ENCODE peak calls at places on chromosomes 6 and 20, in ten cellular contexts. R is uterus; X is IMR-90; P is psoas muscle; Z is GM23248; U is gastrocnemius medialis; B is CD8-positive, alpha-beta memory T cell; G is upper lobe of left lung; T is SK-N-SH; J is body of pancreas. O is an unnamed sample.

GRCh38 chr6:79810878-79811277 is 136.5 kb downstream of the ELOVL4 start:
- DNase-seq in R (no peak), X (no peak), P (no peak), B (no peak), J (no peak), U (no peak), T (peak), G (no peak), Z (no peak), O (no peak)

GRCh38 chr6:25882066-25882496 is 8.0 kb upstream of the SLC17A3 start:
- DNase-seq in Z (no peak), R (no peak), B (peak), T (no peak), J (peak), U (no peak), G (peak), X (no peak), P (peak), O (peak)

GRCh38 chr20:24273251-24273650 is 196.2 kb upstream of the SYNDIG1 start:
- DNase-seq in G (no peak), Z (no peak), X (no peak), B (no peak), U (no peak), R (no peak), T (no peak), J (no peak), P (no peak), O (no peak)

GRCh38 chr6:111804627-111805235 is 68.5 kb downstream of the FYN start:
- DNase-seq in R (peak), B (peak), T (no peak), J (peak), U (no peak), Z (peak), X (peak), G (no peak), P (no peak), O (peak)

GRCh38 chr6:102309700-102310099 is 916.2 kb downstream of the GRIK2 start:
- DNase-seq in B (no peak), T (no peak), U (no peak), G (no peak), X (no peak), Z (no peak), P (no peak), J (no peak), R (no peak), O (no peak)

GRCh38 chr6:14511192-14511591 is 393.6 kb downstream of the CD83 start:
- DNase-seq in G (no peak), B (no peak), U (no peak), Z (no peak), R (no peak), T (no peak), P (no peak), J (no peak), X (no peak), O (no peak)

GRCh38 chr6:2498224-2498623 is 252.5 kb downstream of the MYLK4 start:
- DNase-seq in U (no peak), X (no peak), R (no peak), T (no peak), G (no peak), Z (peak), J (no peak), P (no peak), B (no peak), O (no peak)

GRCh38 chr6:110185879-110186278 is 5.7 kb downstream of the CDC40 start:
- DNase-seq in J (no peak), P (no peak), Z (no peak), X (no peak), B (no peak), G (no peak), U (no peak), R (no peak), T (no peak), O (peak)

GRCh38 chr20:53154540-53154939 is 182.4 kb downstream of the TSHZ2 start:
- DNase-seq in G (no peak), U (no peak), Z (peak), P (no peak), B (no peak), X (no peak), R (no peak), T (no peak), J (no peak), O (no peak)

GRCh38 chr20:38032585-38033329 is 499 bp downstream of the TTI1 start:
- DNase-seq in Z (peak), T (no peak), P (peak), B (no peak), U (peak), J (no peak), G (peak), R (no peak), X (no peak), O (no peak)

GRCh38 chr6:161108886-161109285 is 117.3 kb downstream of the MAP3K4 start:
- DNase-seq in Z (no peak), B (no peak), X (no peak), P (no peak), T (no peak), R (no peak), U (no peak), J (no peak), G (no peak), O (no peak)

GRCh38 chr20:44129996-44130718 is 56.8 kb downstream of the JPH2 start:
- DNase-seq in X (peak), T (no peak), G (no peak), U (no peak), P (peak), B (no peak), R (peak), J (no peak), Z (peak), O (no peak)

GRCh38 chr6:170178266-170178560 is 112.7 kb downstream of the DLL1 start:
- DNase-seq in T (no peak), X (no peak), G (no peak), U (no peak), J (no peak), R (no peak), Z (no peak), B (no peak), P (no peak), O (peak)

GRCh38 chr20:15146948-15147347 is 809.5 kb upstream of the FLRT3 start:
- DNase-seq in X (no peak), P (no peak), G (no peak), U (no peak), Z (no peak), T (peak), R (no peak), J (no peak), B (no peak), O (no peak)

GRCh38 chr6:56334937-56335336 is 87.6 kb upstream of the COL21A1 start:
- DNase-seq in T (no peak), G (no peak), B (no peak), U (no peak), P (no peak), R (no peak), Z (peak), X (peak), J (no peak), O (no peak)

GRCh38 chr20:63394069-63394468 is 32.9 kb upstream of the CHRNA4 start:
- DNase-seq in U (no peak), B (no peak), J (no peak), R (no peak), G (peak), Z (no peak), T (no peak), X (no peak), P (no peak), O (no peak)

GRCh38 chr6:162373192-162373591 is 354.4 kb downstream of the PRKN start:
- DNase-seq in X (no peak), Z (no peak), T (no peak), P (no peak), U (no peak), G (no peak), R (no peak), B (no peak), J (no peak), O (no peak)

GRCh38 chr20:31713312-31714049 is 9.2 kb downstream of the BCL2L1 start:
- DNase-seq in P (peak), G (no peak), T (no peak), X (peak), B (no peak), Z (peak), J (peak), U (peak), R (peak), O (peak)

GRCh38 chr20:9225879-9226278 is 157.0 kb downstream of the PLCB4 start:
- DNase-seq in G (no peak), J (peak), Z (no peak), T (no peak), R (no peak), P (no peak), X (no peak), U (peak), B (no peak), O (no peak)

GRCh38 chr6:44704240-44705150 is 317.0 kb downstream of the CDC5L start:
- DNase-seq in R (no peak), G (no peak), P (no peak), T (no peak), U (no peak), J (no peak), Z (no peak), X (no peak), B (no peak), O (no peak)

GRCh38 chr6:79441222-79441621 is 96.0 kb downstream of the LCA5 start:
- DNase-seq in J (no peak), T (no peak), U (no peak), P (no peak), X (no peak), Z (no peak), B (no peak), G (no peak), R (no peak), O (no peak)

GRCh38 chr6:82365011-82365751 is 1.6 kb downstream of the TPBG start:
- DNase-seq in B (no peak), U (no peak), T (peak), J (peak), G (peak), X (peak), Z (peak), R (peak), P (no peak), O (peak)

DNA sequence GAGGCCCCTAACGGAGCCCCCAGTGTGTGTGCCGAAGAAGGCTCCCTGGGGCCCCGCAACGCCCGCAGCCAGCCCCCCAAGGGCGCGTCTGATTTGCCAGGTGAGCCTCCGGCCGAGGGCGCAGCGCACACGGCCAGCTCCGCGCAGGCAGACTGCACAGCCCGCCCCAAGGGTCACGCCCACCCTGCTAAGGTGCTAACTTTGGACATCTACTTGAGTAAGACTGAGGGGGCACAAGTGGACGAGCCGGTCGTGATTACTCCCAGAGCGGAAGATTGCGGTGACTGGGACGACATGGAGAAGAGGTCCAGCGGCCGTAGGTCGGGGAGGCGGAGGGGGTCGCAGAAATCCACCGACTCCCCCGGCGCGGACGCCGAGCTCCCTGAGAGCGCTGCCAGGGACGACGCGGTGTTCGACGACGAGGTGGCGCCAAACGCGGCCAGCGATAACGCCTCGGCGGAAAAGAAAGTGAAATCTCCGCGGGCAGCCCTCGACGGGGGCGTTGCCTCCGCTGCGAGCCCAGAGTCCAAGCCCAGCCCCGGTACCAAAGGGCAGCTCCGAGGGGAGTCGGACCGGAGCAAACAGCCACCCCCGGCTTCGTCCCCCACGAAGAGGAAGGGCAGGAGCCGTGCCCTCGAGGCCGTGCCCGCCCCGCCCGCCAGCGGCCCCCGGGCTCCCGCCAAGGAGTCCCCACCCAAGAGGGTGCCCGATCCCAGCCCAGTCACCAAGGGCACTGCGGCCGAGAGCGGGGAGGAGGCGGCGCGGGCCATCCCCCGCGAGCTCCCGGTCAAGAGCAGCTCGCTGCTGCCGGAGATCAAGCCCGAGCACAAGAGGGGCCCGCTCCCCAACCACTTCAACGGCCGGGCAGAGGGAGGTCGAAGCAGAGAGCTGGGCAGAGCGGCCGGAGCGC is 117.0 kb downstream of the RTN4IP1 start:
- DNase-seq in G (peak), U (no peak), X (no peak), J (peak), P (peak), T (peak), B (peak), Z (peak), R (peak), O (peak)
- H3K4me3 ChIP-seq in G (peak), U (peak), X (peak), J (peak), P (peak), T (peak), B (peak), Z (peak), R (peak), O (peak)

DNA sequence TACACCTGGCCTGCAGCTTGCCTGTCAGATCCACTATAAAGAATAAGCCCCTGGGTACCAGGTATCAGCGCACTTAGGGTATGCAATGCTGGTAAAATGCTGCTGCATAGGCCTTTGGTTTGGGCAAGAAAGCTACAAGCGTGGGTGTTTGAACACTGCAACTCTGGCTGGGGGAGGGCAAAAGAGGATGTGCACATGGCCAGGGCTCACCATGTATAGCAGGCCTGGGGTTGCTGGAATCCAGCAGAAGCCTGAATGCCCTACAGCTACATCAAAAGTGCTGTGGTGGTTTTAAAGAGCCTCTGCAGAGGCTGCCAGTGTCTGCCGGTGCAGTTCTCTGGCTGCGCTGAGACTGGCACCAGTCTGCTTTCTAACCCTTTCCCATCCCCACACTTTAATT is 51.7 kb downstream of the UQCC1 start:
- DNase-seq in X (no peak), B (no peak), T (peak), G (no peak), U (no peak), J (no peak), R (no peak), P (no peak), Z (peak), O (no peak)
- H3K4me3 ChIP-seq in X (no peak), B (no peak), T (no peak), G (no peak), U (no peak), J (no peak), R (no peak), P (no peak), Z (no peak), O (no peak)

DNA sequence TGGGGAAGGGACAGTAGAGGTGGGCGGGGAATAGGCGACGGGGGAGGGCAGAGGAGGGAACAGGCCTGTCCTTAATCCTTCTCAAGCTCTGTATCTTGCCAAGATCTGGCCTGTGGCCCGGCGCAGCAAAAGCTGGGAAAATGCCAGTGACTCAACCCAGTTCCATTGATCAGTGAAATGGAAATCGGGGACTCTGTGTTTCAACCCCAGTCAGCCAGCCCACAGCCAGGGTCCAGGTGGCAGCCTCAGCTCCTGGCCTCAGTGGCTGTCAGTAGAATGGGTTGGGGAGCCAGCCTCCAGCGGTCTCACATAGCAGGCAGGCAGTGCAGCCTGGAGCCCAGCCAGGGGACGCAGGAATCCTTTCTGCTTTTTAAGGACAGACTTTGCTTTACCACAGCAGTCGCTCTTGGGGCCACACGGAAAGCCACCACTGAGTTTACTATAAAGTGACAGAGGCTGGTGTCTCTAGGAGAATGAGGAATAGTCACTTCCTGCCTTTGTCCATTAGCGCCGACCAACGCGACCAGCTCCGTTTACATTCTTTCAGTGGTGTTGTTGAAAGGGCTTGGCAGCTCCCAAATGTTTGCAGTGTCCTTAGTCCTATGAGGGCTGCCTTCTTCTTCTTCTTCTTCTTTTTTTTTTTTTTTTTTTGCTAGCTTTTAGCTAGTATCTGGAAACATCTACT is 128.1 kb downstream of the RIN2 start:
- DNase-seq in J (peak), G (peak), Z (peak), T (no peak), U (no peak), P (peak), B (no peak), R (peak), X (peak), O (no peak)
- H3K4me3 ChIP-seq in J (no peak), G (peak), Z (peak), T (no peak), U (peak), P (peak), B (no peak), R (no peak), X (peak), O (peak)

GRCh38 chr20:49610701-49611538 is 43.0 kb upstream of the PTGIS start:
- DNase-seq in T (peak), X (no peak), P (peak), J (peak), Z (peak), B (peak), R (peak), G (peak), U (peak), O (peak)
- H3K4me3 ChIP-seq in T (peak), X (no peak), P (peak), J (no peak), Z (peak), B (no peak), R (no peak), G (peak), U (peak), O (peak)

GRCh38 chr6:38443750-38444149 is 196.0 kb downstream of the BTBD9 start:
- DNase-seq in J (no peak), T (peak), P (no peak), U (no peak), Z (no peak), R (no peak), G (no peak), B (no peak), X (no peak), O (no peak)

GRCh38 chr6:38445912-38446311 is 193.8 kb downstream of the BTBD9 start:
- DNase-seq in Z (no peak), U (no peak), R (no peak), P (no peak), B (no peak), X (peak), T (no peak), J (no peak), G (no peak), O (no peak)

GRCh38 chr6:38445321-38445720 is 194.4 kb downstream of the BTBD9 start:
- DNase-seq in X (peak), Z (peak), G (no peak), B (no peak), U (no peak), P (no peak), J (no peak), T (no peak), R (no peak), O (peak)

GRCh38 chr6:38438097-38438496 is 201.6 kb downstream of the BTBD9 start:
- DNase-seq in Z (no peak), J (no peak), R (no peak), X (no peak), U (no peak), T (no peak), B (no peak), G (no peak), P (no peak), O (no peak)

GRCh38 chr6:38443341-38443740 is 196.4 kb downstream of the BTBD9 start:
- DNase-seq in X (no peak), R (no peak), Z (no peak), P (no peak), J (peak), U (no peak), B (no peak), G (no peak), T (no peak), O (no peak)
- H3K4me3 ChIP-seq in X (no peak), R (no peak), Z (no peak), P (no peak), J (no peak), U (no peak), B (no peak), G (no peak), T (no peak), O (no peak)

GRCh38 chr20:60222497-60222896 is 264.3 kb downstream of the CDH26 start:
- DNase-seq in U (no peak), J (no peak), G (no peak), Z (no peak), B (no peak), P (no peak), X (no peak), T (no peak), R (no peak), O (no peak)

GRCh38 chr20:60221593-60221992 is 263.4 kb downstream of the CDH26 start:
- DNase-seq in R (no peak), J (no peak), P (no peak), T (no peak), G (no peak), Z (no peak), B (no peak), X (no peak), U (no peak), O (no peak)

GRCh38 chr20:60223174-60223573 is 265.0 kb downstream of the CDH26 start:
- DNase-seq in R (no peak), P (no peak), X (no peak), U (no peak), G (no peak), J (no peak), Z (no peak), B (no peak), T (no peak), O (no peak)

GRCh38 chr20:60228255-60228654 is 270.0 kb downstream of the CDH26 start:
- DNase-seq in B (no peak), R (no peak), G (no peak), J (peak), P (no peak), X (no peak), T (no peak), U (no peak), Z (no peak), O (no peak)

DNA sequence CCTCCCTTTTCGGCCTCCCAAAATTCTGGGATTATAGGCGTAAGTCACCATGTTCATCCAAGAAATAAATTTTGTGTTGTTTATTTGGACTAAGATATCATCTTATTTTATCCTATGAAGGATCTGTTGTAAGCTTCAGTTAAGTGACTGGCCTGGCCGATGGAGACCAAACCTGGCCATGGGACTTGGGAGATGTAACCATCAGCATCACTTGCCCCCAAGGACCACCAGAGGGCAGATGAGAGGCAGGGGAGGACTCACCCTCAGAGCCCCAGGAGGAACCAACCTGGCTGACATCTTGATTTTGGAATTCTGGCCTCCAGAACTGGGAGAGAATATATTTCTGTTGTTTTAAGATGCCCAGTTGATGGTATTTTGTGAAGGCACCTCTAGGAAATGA is 266.7 kb downstream of the CDH26 start:
- DNase-seq in B (no peak), J (no peak), U (no peak), X (no peak), G (no peak), R (no peak), P (no peak), Z (peak), T (peak), O (no peak)
- H3K4me3 ChIP-seq in B (no peak), J (no peak), U (no peak), X (no peak), G (no peak), R (no peak), P (no peak), Z (no peak), T (no peak), O (no peak)

GRCh38 chr20:62356143-62356947 is 10.8 kb downstream of the LAMA5 start:
- DNase-seq in R (no peak), P (peak), X (no peak), G (peak), T (peak), J (no peak), U (no peak), B (no peak), Z (no peak), O (peak)
- H3K4me3 ChIP-seq in R (peak), P (peak), X (no peak), G (peak), T (no peak), J (no peak), U (peak), B (no peak), Z (no peak), O (peak)

O was measured in osteoblast.